ENCODE peak calls at places on chromosomes 12 and 14, in five cellular contexts. D, S, T, J and I are unnamed samples.

GRCh38 chr14:104399432-104400155 is 180.0 kb upstream of the C14orf180 start:
- DNase-seq in J (no peak), S (no peak), D (no peak), T (no peak), I (no peak)

GRCh38 chr12:120117961-120118709 is 1.6 kb upstream of the RAB35 start:
- DNase-seq in S (no peak), T (no peak), J (no peak), D (no peak), I (no peak)

GRCh38 chr12:34302131-34302885 is 280.0 kb downstream of the ALG10 start:
- DNase-seq in J (no peak), T (no peak), D (no peak), S (no peak), I (no peak)

GRCh38 chr14:33834101-33834955 is 116.5 kb downstream of the EGLN3 start:
- DNase-seq in D (no peak), J (no peak), S (no peak), T (no peak), I (no peak)

GRCh38 chr14:54480830-54481562 is 7.8 kb downstream of the GMFB start:
- DNase-seq in T (no peak), S (no peak), D (no peak), J (no peak), I (no peak)

GRCh38 chr12:53844989-53845836 is 93.4 kb upstream of the HOXC13 start:
- DNase-seq in J (no peak), S (no peak), D (no peak), T (no peak), I (no peak)

GRCh38 chr12:70711831-70712230 is 74.6 kb upstream of the PTPRB start:
- DNase-seq in D (no peak), J (no peak), T (no peak), S (no peak), I (no peak)

GRCh38 chr12:91804533-91804932 is 341.1 kb downstream of the BTG1 start:
- DNase-seq in T (no peak), D (no peak), J (no peak), S (no peak), I (no peak)

GRCh38 chr14:25049559-25050493 is at the start of gene STXBP6:
- DNase-seq in D (peak), T (no peak), J (peak), S (no peak), I (peak)

GRCh38 chr12:112523856-112524255 is 105.1 kb downstream of the PTPN11 start:
- DNase-seq in S (no peak), T (no peak), J (no peak), D (no peak), I (no peak)

GRCh38 chr12:108568653-108569154 is 6.3 kb downstream of the ISCU start:
- DNase-seq in D (no peak), J (no peak), S (peak), T (peak), I (no peak)

GRCh38 chr14:68704736-68705720 is 87.8 kb downstream of the ZFP36L1 start:
- DNase-seq in J (no peak), T (no peak), S (no peak), D (no peak), I (no peak)

GRCh38 chr14:66507181-66507721 is 696 bp upstream of the GPHN start:
- DNase-seq in J (no peak), T (no peak), D (no peak), S (no peak), I (no peak)